ENCODE peak calls at places on chromosomes 4 and X, in ten cellular contexts. One of them, this sample, is unnamed. For H3K4me1, the result is how much of the 10 kb centered on the place peaks cover.

GRCh38 chrX:40877869-40878268 is 142.5 kb upstream of the MED14 start:
- DNase-seq in ovary: no peak
- DNase-seq in neural progenitor cell: no peak
- DNase-seq in CD8-positive, alpha-beta memory T cell: no peak
- DNase-seq in OCI-LY7: peak
- DNase-seq in uterus: no peak
- DNase-seq in IMR-90: peak
- DNase-seq in stomach: no peak
- DNase-seq in pancreas: no peak
- DNase-seq in HAP-1: peak
- DNase-seq in this sample: no peak

GRCh38 chrX:102950908-102951866 is 14.1 kb downstream of the RAB40AL start:
- DNase-seq in OCI-LY7: peak
- DNase-seq in stomach: peak
- DNase-seq in ovary: peak
- DNase-seq in IMR-90: peak
- DNase-seq in CD8-positive, alpha-beta memory T cell: peak
- DNase-seq in uterus: peak
- DNase-seq in neural progenitor cell: peak
- DNase-seq in pancreas: peak
- DNase-seq in HAP-1: peak
- DNase-seq in this sample: peak

GRCh38 chr4:76003620-76004019 is 3.7 kb downstream of the CXCL9 start:
- DNase-seq in ovary: no peak
- DNase-seq in stomach: no peak
- DNase-seq in CD8-positive, alpha-beta memory T cell: no peak
- DNase-seq in OCI-LY7: no peak
- DNase-seq in pancreas: no peak
- DNase-seq in HAP-1: no peak
- DNase-seq in uterus: no peak
- DNase-seq in IMR-90: no peak
- DNase-seq in neural progenitor cell: no peak
- DNase-seq in this sample: no peak

GRCh38 chr4:36006226-36006625 is 238.1 kb downstream of the ARAP2 start:
- DNase-seq in uterus: no peak
- DNase-seq in HAP-1: no peak
- DNase-seq in CD8-positive, alpha-beta memory T cell: no peak
- DNase-seq in ovary: no peak
- DNase-seq in pancreas: no peak
- DNase-seq in neural progenitor cell: no peak
- DNase-seq in IMR-90: peak
- DNase-seq in stomach: no peak
- DNase-seq in OCI-LY7: no peak
- DNase-seq in this sample: no peak

GRCh38 chr4:8695237-8696219 is 103.0 kb downstream of the CPZ start:
- DNase-seq in IMR-90: no peak
- DNase-seq in stomach: peak
- DNase-seq in uterus: no peak
- DNase-seq in ovary: peak
- DNase-seq in pancreas: no peak
- DNase-seq in OCI-LY7: no peak
- DNase-seq in neural progenitor cell: no peak
- DNase-seq in CD8-positive, alpha-beta memory T cell: no peak
- DNase-seq in HAP-1: no peak
- DNase-seq in this sample: no peak

GRCh38 chr4:54384563-54384962 is 155.5 kb downstream of the PDGFRA start:
- DNase-seq in pancreas: no peak
- DNase-seq in ovary: peak
- DNase-seq in CD8-positive, alpha-beta memory T cell: no peak
- DNase-seq in stomach: peak
- DNase-seq in OCI-LY7: peak
- DNase-seq in IMR-90: peak
- DNase-seq in HAP-1: no peak
- DNase-seq in neural progenitor cell: peak
- DNase-seq in uterus: no peak
- DNase-seq in this sample: no peak

GRCh38 chrX:71622347-71623104 is 4.2 kb upstream of the CXCR3 start:
- DNase-seq in pancreas: peak
- DNase-seq in CD8-positive, alpha-beta memory T cell: peak
- DNase-seq in HAP-1: no peak
- DNase-seq in stomach: peak
- DNase-seq in uterus: peak
- DNase-seq in ovary: peak
- DNase-seq in OCI-LY7: peak
- DNase-seq in neural progenitor cell: peak
- DNase-seq in IMR-90: peak
- DNase-seq in this sample: peak

GRCh38 chr4:1748465-1748995 is 27.2 kb downstream of the TACC3 start:
- DNase-seq in OCI-LY7: peak
- DNase-seq in CD8-positive, alpha-beta memory T cell: peak
- DNase-seq in uterus: peak
- DNase-seq in ovary: peak
- DNase-seq in HAP-1: peak
- DNase-seq in neural progenitor cell: peak
- DNase-seq in pancreas: peak
- DNase-seq in IMR-90: peak
- DNase-seq in stomach: peak
- DNase-seq in this sample: peak

GRCh38 chr4:79964715-79965345 is 108.2 kb downstream of the ANTXR2 start:
- DNase-seq in uterus: no peak
- DNase-seq in neural progenitor cell: peak
- DNase-seq in IMR-90: no peak
- DNase-seq in pancreas: no peak
- DNase-seq in HAP-1: no peak
- DNase-seq in CD8-positive, alpha-beta memory T cell: no peak
- DNase-seq in ovary: no peak
- DNase-seq in OCI-LY7: no peak
- DNase-seq in stomach: no peak
- DNase-seq in this sample: no peak

GRCh38 chr4:119099227-119099910 is 36.3 kb upstream of the MYOZ2 start:
- DNase-seq in uterus: no peak
- DNase-seq in IMR-90: peak
- DNase-seq in ovary: no peak
- DNase-seq in CD8-positive, alpha-beta memory T cell: no peak
- DNase-seq in pancreas: no peak
- DNase-seq in HAP-1: no peak
- DNase-seq in OCI-LY7: no peak
- DNase-seq in neural progenitor cell: no peak
- DNase-seq in stomach: no peak
- DNase-seq in this sample: no peak

GRCh38 chrX:107450823-107451509 is 1.5 kb downstream of the FRMPD3 start:
- DNase-seq in neural progenitor cell: peak
- DNase-seq in pancreas: no peak
- DNase-seq in uterus: no peak
- DNase-seq in OCI-LY7: peak
- DNase-seq in HAP-1: peak
- DNase-seq in stomach: no peak
- DNase-seq in CD8-positive, alpha-beta memory T cell: peak
- DNase-seq in ovary: peak
- DNase-seq in IMR-90: no peak
- DNase-seq in this sample: no peak

GRCh38 chrX:123878177-123878576 is 18.3 kb downstream of the XIAP start:
- DNase-seq in OCI-LY7: peak
- DNase-seq in IMR-90: peak
- DNase-seq in CD8-positive, alpha-beta memory T cell: no peak
- DNase-seq in uterus: no peak
- DNase-seq in ovary: no peak
- DNase-seq in pancreas: no peak
- DNase-seq in neural progenitor cell: no peak
- DNase-seq in stomach: no peak
- DNase-seq in HAP-1: no peak
- DNase-seq in this sample: no peak

GRCh38 chrX:17024896-17025295 is 78.4 kb downstream of the REPS2 start:
- DNase-seq in CD8-positive, alpha-beta memory T cell: no peak
- DNase-seq in stomach: no peak
- DNase-seq in OCI-LY7: peak
- DNase-seq in HAP-1: no peak
- DNase-seq in neural progenitor cell: no peak
- DNase-seq in pancreas: no peak
- DNase-seq in uterus: no peak
- DNase-seq in IMR-90: no peak
- DNase-seq in ovary: no peak
- DNase-seq in this sample: no peak

GRCh38 chrX:17025903-17026302 is 79.4 kb downstream of the REPS2 start:
- DNase-seq in IMR-90: no peak
- DNase-seq in ovary: no peak
- DNase-seq in OCI-LY7: no peak
- DNase-seq in pancreas: no peak
- DNase-seq in neural progenitor cell: no peak
- DNase-seq in HAP-1: no peak
- DNase-seq in uterus: no peak
- DNase-seq in stomach: no peak
- DNase-seq in CD8-positive, alpha-beta memory T cell: no peak
- DNase-seq in this sample: no peak

GRCh38 chrX:17022205-17022604 is 75.7 kb downstream of the REPS2 start:
- DNase-seq in neural progenitor cell: no peak
- DNase-seq in HAP-1: no peak
- DNase-seq in CD8-positive, alpha-beta memory T cell: no peak
- DNase-seq in pancreas: no peak
- DNase-seq in OCI-LY7: no peak
- DNase-seq in IMR-90: peak
- DNase-seq in uterus: no peak
- DNase-seq in stomach: no peak
- DNase-seq in ovary: no peak
- DNase-seq in this sample: no peak

GRCh38 chrX:17020828-17021821 is 74.7 kb downstream of the REPS2 start:
- DNase-seq in OCI-LY7: no peak
- DNase-seq in HAP-1: no peak
- DNase-seq in IMR-90: no peak
- DNase-seq in uterus: no peak
- DNase-seq in CD8-positive, alpha-beta memory T cell: no peak
- DNase-seq in pancreas: no peak
- DNase-seq in ovary: no peak
- DNase-seq in stomach: no peak
- DNase-seq in neural progenitor cell: no peak
- DNase-seq in this sample: no peak

GRCh38 chrX:17023670-17024069 is 77.2 kb downstream of the REPS2 start:
- DNase-seq in neural progenitor cell: no peak
- DNase-seq in HAP-1: no peak
- DNase-seq in stomach: no peak
- DNase-seq in pancreas: no peak
- DNase-seq in uterus: no peak
- DNase-seq in CD8-positive, alpha-beta memory T cell: no peak
- DNase-seq in IMR-90: no peak
- DNase-seq in OCI-LY7: no peak
- DNase-seq in ovary: no peak
- DNase-seq in this sample: no peak
- H3K4me1 ChIP-seq in neural progenitor cell: under half
- H3K4me1 ChIP-seq in HAP-1: under half
- H3K4me1 ChIP-seq in stomach: under half
- H3K4me1 ChIP-seq in pancreas: under half
- H3K4me1 ChIP-seq in uterus: under half
- H3K4me1 ChIP-seq in CD8-positive, alpha-beta memory T cell: under half
- H3K4me1 ChIP-seq in IMR-90: under half
- H3K4me1 ChIP-seq in OCI-LY7: under half
- H3K4me1 ChIP-seq in ovary: under half
- H3K4me1 ChIP-seq in this sample: under half

GRCh38 chr4:6783111-6783981 is 819 bp downstream of the KIAA0232 start:
- DNase-seq in ovary: peak
- DNase-seq in pancreas: peak
- DNase-seq in OCI-LY7: peak
- DNase-seq in CD8-positive, alpha-beta memory T cell: peak
- DNase-seq in IMR-90: peak
- DNase-seq in neural progenitor cell: peak
- DNase-seq in stomach: peak
- DNase-seq in HAP-1: peak
- DNase-seq in uterus: peak
- DNase-seq in this sample: peak
- H3K4me1 ChIP-seq in ovary: under half
- H3K4me1 ChIP-seq in pancreas: under half
- H3K4me1 ChIP-seq in OCI-LY7: under half
- H3K4me1 ChIP-seq in CD8-positive, alpha-beta memory T cell: under half
- H3K4me1 ChIP-seq in IMR-90: under half
- H3K4me1 ChIP-seq in neural progenitor cell: under half
- H3K4me1 ChIP-seq in stomach: half or more
- H3K4me1 ChIP-seq in HAP-1: under half
- H3K4me1 ChIP-seq in uterus: under half
- H3K4me1 ChIP-seq in this sample: under half

DNA sequence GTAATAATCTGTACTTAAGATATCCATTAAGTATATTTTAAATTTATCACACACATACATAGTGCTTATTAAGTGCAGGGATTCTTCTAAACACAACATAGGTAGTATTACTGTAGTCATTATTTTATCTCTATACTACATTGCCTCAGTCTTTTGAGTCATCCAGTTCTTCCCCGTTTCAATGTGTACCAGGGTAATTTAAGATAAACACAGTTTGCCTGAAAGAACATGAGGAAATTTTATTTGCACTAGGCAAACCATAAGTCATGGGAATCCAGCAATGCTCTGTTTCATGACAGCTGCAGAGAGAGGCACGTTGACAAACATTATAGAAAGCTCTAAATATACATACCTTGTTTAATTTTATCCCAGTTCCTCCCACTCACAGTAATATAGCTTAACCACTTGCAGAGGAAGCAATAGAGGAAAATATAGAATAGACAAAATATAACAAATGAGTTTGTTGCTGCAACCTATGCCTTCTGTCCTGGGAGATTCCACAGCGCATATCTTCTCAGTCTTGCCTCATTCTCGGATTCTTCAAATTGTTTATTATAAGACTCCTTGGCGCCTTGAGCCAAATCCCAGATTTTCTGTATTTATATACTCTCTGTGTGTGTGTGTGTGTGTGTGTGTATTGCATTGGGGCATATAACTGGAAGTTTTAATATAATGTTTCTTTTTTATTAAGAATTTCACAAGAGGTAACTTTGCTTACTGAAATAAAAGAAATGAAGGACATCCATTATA is 258.6 kb downstream of the FAM133A start:
- DNase-seq in HAP-1: no peak
- DNase-seq in ovary: no peak
- DNase-seq in IMR-90: no peak
- DNase-seq in uterus: no peak
- DNase-seq in CD8-positive, alpha-beta memory T cell: no peak
- DNase-seq in pancreas: no peak
- DNase-seq in neural progenitor cell: no peak
- DNase-seq in stomach: no peak
- DNase-seq in OCI-LY7: no peak
- DNase-seq in this sample: no peak
- H3K4me1 ChIP-seq in HAP-1: under half
- H3K4me1 ChIP-seq in ovary: under half
- H3K4me1 ChIP-seq in IMR-90: under half
- H3K4me1 ChIP-seq in uterus: under half
- H3K4me1 ChIP-seq in CD8-positive, alpha-beta memory T cell: under half
- H3K4me1 ChIP-seq in pancreas: under half
- H3K4me1 ChIP-seq in neural progenitor cell: under half
- H3K4me1 ChIP-seq in stomach: under half
- H3K4me1 ChIP-seq in OCI-LY7: under half
- H3K4me1 ChIP-seq in this sample: under half

DNA sequence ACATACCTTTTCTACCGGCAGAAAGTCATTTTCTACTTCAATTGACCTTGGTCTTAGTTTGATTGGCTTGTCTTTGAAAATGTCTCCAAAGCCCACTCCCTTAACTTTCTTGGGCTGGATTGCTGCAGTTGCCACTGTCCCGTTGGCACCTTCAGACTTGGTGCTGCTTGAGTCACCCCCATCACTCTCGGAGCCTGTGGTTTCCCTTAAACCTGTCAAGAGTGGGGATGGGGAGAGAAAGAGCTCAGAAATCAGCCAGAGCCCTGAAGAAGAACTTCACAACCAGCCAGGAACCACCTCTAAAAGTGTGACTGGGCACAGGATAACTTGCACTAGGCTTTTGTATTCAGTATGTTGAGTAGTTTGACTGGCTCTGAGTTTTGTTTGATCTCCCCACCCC is 168.5 kb upstream of the MAP3K15 start:
- DNase-seq in IMR-90: no peak
- DNase-seq in HAP-1: no peak
- DNase-seq in CD8-positive, alpha-beta memory T cell: peak
- DNase-seq in uterus: no peak
- DNase-seq in ovary: no peak
- DNase-seq in neural progenitor cell: no peak
- DNase-seq in pancreas: no peak
- DNase-seq in OCI-LY7: no peak
- DNase-seq in stomach: no peak
- DNase-seq in this sample: no peak
- H3K4me1 ChIP-seq in IMR-90: under half
- H3K4me1 ChIP-seq in HAP-1: under half
- H3K4me1 ChIP-seq in CD8-positive, alpha-beta memory T cell: half or more
- H3K4me1 ChIP-seq in uterus: under half
- H3K4me1 ChIP-seq in ovary: under half
- H3K4me1 ChIP-seq in neural progenitor cell: under half
- H3K4me1 ChIP-seq in pancreas: under half
- H3K4me1 ChIP-seq in OCI-LY7: under half
- H3K4me1 ChIP-seq in stomach: under half
- H3K4me1 ChIP-seq in this sample: under half